ENCODE peak calls at places on chromosome 14, in seven cellular contexts. C is epithelial cell of esophagus; B is EL; K is ecto neural progenitor cell; Z is AG09319; I is activated CD4-positive, alpha-beta T cell treated with anti-CD3 and anti-CD28 coated beads for 24 hours; T is substantia nigra. N is an unnamed sample.
A peak's percentile ranks its signal among the peaks of the same experiment; 100 is the strongest.

GRCh38 chr14:37234222-37234621 is 36.5 kb downstream of the MIPOL1 start:
- DNase-seq in C (no peak), B (no peak), K (no peak), Z (no peak), I (no peak), T (no peak), N (no peak)

GRCh38 chr14:65228436-65228835 is 126.1 kb upstream of the MAX start:
- DNase-seq in C (no peak), B (no peak), K (no peak), Z (no peak), I (no peak), T (no peak), N (no peak)

GRCh38 chr14:75249251-75249957 is 29.2 kb upstream of the FOS start:
- DNase-seq in C (peak; percentile 50), B (no peak), K (no peak), Z (no peak), I (peak; percentile 55), T (no peak), N (peak; percentile 80)

GRCh38 chr14:52355016-52355430 is 40.9 kb downstream of the PTGER2 start:
- DNase-seq in C (peak; percentile 87), B (peak; percentile 93), K (no peak), Z (peak; percentile 72), I (no peak), T (no peak), N (no peak)

GRCh38 chr14:96121660-96122395 is 82.7 kb downstream of the C14orf132 start:
- DNase-seq in C (no peak), B (peak; percentile 82), K (no peak), Z (no peak), I (no peak), T (no peak), N (no peak)

GRCh38 chr14:31933716-31934115 is 143.4 kb upstream of the ARHGAP5 start:
- DNase-seq in C (no peak), B (peak; percentile 43), K (no peak), Z (no peak), I (no peak), T (no peak), N (no peak)

GRCh38 chr14:23316300-23316699 is 5.0 kb upstream of the PABPN1 start:
- DNase-seq in C (no peak), B (no peak), K (no peak), Z (no peak), I (no peak), T (no peak), N (no peak)

GRCh38 chr14:99578541-99579044 is 25.4 kb downstream of the CCDC85C start:
- DNase-seq in C (no peak), B (no peak), K (no peak), Z (no peak), I (no peak), T (no peak), N (no peak)

GRCh38 chr14:56004807-56005579 is 113.2 kb upstream of the PELI2 start:
- DNase-seq in C (peak; percentile 4), B (peak; percentile 19), K (no peak), Z (peak; percentile 64), I (no peak), T (no peak), N (peak; percentile 8)

GRCh38 chr14:54784657-54785056 is 118.0 kb downstream of the GCH1 start:
- DNase-seq in C (no peak), B (no peak), K (no peak), Z (no peak), I (no peak), T (no peak), N (no peak)

GRCh38 chr14:95189400-95190162 is 32.3 kb upstream of the DICER1 start:
- DNase-seq in C (no peak), B (no peak), K (no peak), Z (no peak), I (no peak), T (no peak), N (no peak)

GRCh38 chr14:72614891-72615410 is 278.9 kb downstream of the DPF3 start:
- DNase-seq in C (no peak), B (no peak), K (peak; percentile 37), Z (no peak), I (no peak), T (no peak), N (no peak)

GRCh38 chr14:61132894-61133293 is 148.2 kb downstream of the TMEM30B start:
- DNase-seq in C (no peak), B (no peak), K (no peak), Z (no peak), I (no peak), T (no peak), N (no peak)

GRCh38 chr14:87334997-87335675 is 657.8 kb downstream of the GALC start:
- DNase-seq in C (peak; percentile 42), B (no peak), K (no peak), Z (no peak), I (no peak), T (no peak), N (no peak)

GRCh38 chr14:41548666-41549065 is 58.0 kb upstream of the LRFN5 start:
- DNase-seq in C (no peak), B (no peak), K (no peak), Z (no peak), I (no peak), T (no peak), N (no peak)

GRCh38 chr14:55366271-55366670 is 45.4 kb downstream of the ATG14 start:
- DNase-seq in C (peak; percentile 56), B (peak; percentile 72), K (no peak), Z (peak; percentile 19), I (no peak), T (no peak), N (no peak)

GRCh38 chr14:73909681-73910080 is 23.0 kb downstream of the ZNF410 start:
- DNase-seq in C (no peak), B (no peak), K (no peak), Z (no peak), I (no peak), T (no peak), N (no peak)

GRCh38 chr14:90488256-90488655 is 91.4 kb downstream of the CALM1 start:
- DNase-seq in C (no peak), B (no peak), K (no peak), Z (no peak), I (no peak), T (no peak), N (no peak)

GRCh38 chr14:39230416-39230815 is 3.3 kb upstream of the MIA2 start:
- DNase-seq in C (peak; percentile 39), B (no peak), K (no peak), Z (no peak), I (no peak), T (no peak), N (no peak)

GRCh38 chr14:101467181-101467926 is 93.9 kb upstream of the DIO3 start:
- DNase-seq in C (no peak), B (no peak), K (peak; percentile 13), Z (no peak), I (no peak), T (no peak), N (no peak)

GRCh38 chr14:50984061-50984710 is 39.9 kb upstream of the PYGL start:
- DNase-seq in C (no peak), B (no peak), K (no peak), Z (no peak), I (no peak), T (no peak), N (no peak)

GRCh38 chr14:69088523-69089445 is 64.1 kb downstream of the DCAF5 start:
- DNase-seq in C (peak; percentile 82), B (peak; percentile 88), K (no peak), Z (no peak), I (no peak), T (no peak), N (no peak)

GRCh38 chr14:73287071-73287470 is 49.8 kb downstream of the PAPLN start:
- DNase-seq in C (no peak), B (no peak), K (no peak), Z (no peak), I (no peak), T (no peak), N (no peak)

GRCh38 chr14:67579040-67579439 is 21.0 kb downstream of the PIGH start:
- DNase-seq in C (no peak), B (no peak), K (no peak), Z (no peak), I (no peak), T (no peak), N (no peak)

GRCh38 chr14:92785601-92786426 is 8.3 kb upstream of the GOLGA5 start:
- DNase-seq in C (peak; percentile 85), B (peak; percentile 94), K (no peak), Z (peak; percentile 38), I (no peak), T (no peak), N (no peak)

GRCh38 chr14:102922490-102923200 is at the start of gene AMN:
- DNase-seq in C (peak; percentile 15), B (no peak), K (no peak), Z (no peak), I (no peak), T (no peak), N (no peak)

GRCh38 chr14:61126083-61126962 is 145.3 kb downstream of the SLC38A6 start:
- DNase-seq in C (no peak), B (no peak), K (no peak), Z (no peak), I (no peak), T (no peak), N (no peak)

GRCh38 chr14:75429562-75429961 is 1.7 kb downstream of the JDP2 start:
- DNase-seq in C (no peak), B (no peak), K (no peak), Z (no peak), I (no peak), T (no peak), N (no peak)

GRCh38 chr14:94681300-94682060 is 69.3 kb downstream of the SERPINA3 start:
- DNase-seq in C (peak; percentile 28), B (peak; percentile 62), K (peak; percentile 50), Z (no peak), I (no peak), T (no peak), N (no peak)

GRCh38 chr14:104377256-104377655 is 202.3 kb upstream of the C14orf180 start:
- DNase-seq in C (no peak), B (no peak), K (no peak), Z (no peak), I (no peak), T (no peak), N (no peak)

GRCh38 chr14:23931705-23932314 is 21.8 kb upstream of the DHRS4 start:
- DNase-seq in C (no peak), B (no peak), K (no peak), Z (no peak), I (no peak), T (no peak), N (no peak)

GRCh38 chr14:102620413-102620812 is 28.0 kb downstream of the RCOR1 start:
- DNase-seq in C (no peak), B (peak; percentile 79), K (no peak), Z (peak; percentile 57), I (no peak), T (no peak), N (no peak)

GRCh38 chr14:95294834-95295599 is 24.7 kb downstream of the CLMN start:
- DNase-seq in C (peak; percentile 94), B (no peak), K (no peak), Z (no peak), I (no peak), T (no peak), N (no peak)

GRCh38 chr14:91349481-91350074 is 68.0 kb downstream of the CCDC88C start:
- DNase-seq in C (peak; percentile 51), B (no peak), K (no peak), Z (no peak), I (peak; percentile 55), T (no peak), N (peak; percentile 46)

GRCh38 chr14:89303452-89304435 is 113.3 kb downstream of the FOXN3 start:
- DNase-seq in C (peak; percentile 50), B (peak; percentile 77), K (no peak), Z (no peak), I (no peak), T (peak; percentile 27), N (no peak)

GRCh38 chr14:90639641-90640040 is 176.6 kb downstream of the TTC7B start:
- DNase-seq in C (no peak), B (no peak), K (peak; percentile 16), Z (no peak), I (no peak), T (no peak), N (no peak)

GRCh38 chr14:101635238-101636080 is 74.2 kb downstream of the DIO3 start:
- DNase-seq in C (no peak), B (no peak), K (no peak), Z (no peak), I (no peak), T (no peak), N (no peak)

GRCh38 chr14:89870335-89870734 is 84.2 kb downstream of the EFCAB11 start:
- DNase-seq in C (peak; percentile 62), B (peak; percentile 10), K (no peak), Z (no peak), I (no peak), T (no peak), N (no peak)